ENCODE peak calls at places on chromosomes 12 and 14, in five cellular contexts. D, J, R, K and H are unnamed samples.

GRCh38 chr12:93886533-93887511 is 209.6 kb downstream of the CRADD start:
- DNase-seq in D (no peak), J (no peak), K (peak), R (no peak), H (no peak)

GRCh38 chr12:95739561-95740313 is 50.8 kb downstream of the NTN4 start:
- DNase-seq in J (no peak), D (peak), R (no peak), K (peak), H (peak)

GRCh38 chr12:113271853-113272561 is 50.7 kb downstream of the TPCN1 start:
- DNase-seq in K (peak), J (peak), D (peak), R (no peak), H (peak)

GRCh38 chr12:107369679-107370078 is 276.3 kb upstream of the CRY1 start:
- DNase-seq in R (peak), K (no peak), J (no peak), D (no peak), H (no peak)

GRCh38 chr12:54549774-54550451 is 512 bp downstream of the PDE1B start:
- DNase-seq in R (peak), K (no peak), J (peak), D (no peak), H (no peak)

GRCh38 chr14:65879218-65880009 is 466.9 kb downstream of the FUT8 start:
- DNase-seq in K (no peak), J (no peak), D (no peak), R (no peak), H (no peak)

GRCh38 chr14:61474021-61474420 is 152.6 kb downstream of the PRKCH start:
- DNase-seq in J (no peak), R (peak), K (no peak), D (no peak), H (no peak)

GRCh38 chr12:100331871-100332270 is 25.0 kb upstream of the SLC17A8 start:
- DNase-seq in R (no peak), D (no peak), K (no peak), J (no peak), H (no peak)

GRCh38 chr14:97264516-97265230 is 467.5 kb downstream of the VRK1 start:
- DNase-seq in R (no peak), D (no peak), J (no peak), K (no peak), H (no peak)

GRCh38 chr14:23327947-23328744 is 6.9 kb downstream of the PABPN1 start:
- DNase-seq in R (peak), K (peak), D (peak), J (peak), H (peak)

DNA sequence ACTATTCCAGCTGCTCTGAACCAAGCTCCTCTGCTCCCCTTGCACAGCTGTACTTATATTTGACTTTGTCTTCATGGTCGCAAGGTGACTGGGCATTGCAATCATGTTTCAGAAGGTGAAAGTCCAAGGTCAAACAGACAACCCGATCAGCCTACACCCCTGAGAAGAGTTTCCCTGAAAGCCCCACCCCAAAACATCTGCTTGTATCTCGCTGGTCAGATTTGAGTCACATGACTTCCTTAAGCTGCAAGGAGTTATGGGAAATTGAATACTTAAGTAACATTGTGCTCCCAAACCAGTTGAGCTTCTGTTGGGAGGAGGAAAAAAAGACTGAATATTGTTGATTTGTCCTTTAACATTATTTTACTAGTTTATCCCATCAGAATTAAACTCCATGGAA is 83.4 kb upstream of the FZD10 start:
- DNase-seq in D (no peak), R (no peak), K (no peak), J (no peak), H (no peak)
- H3K27ac ChIP-seq in D (no peak), R (no peak), K (no peak), J (no peak), H (no peak)

DNA sequence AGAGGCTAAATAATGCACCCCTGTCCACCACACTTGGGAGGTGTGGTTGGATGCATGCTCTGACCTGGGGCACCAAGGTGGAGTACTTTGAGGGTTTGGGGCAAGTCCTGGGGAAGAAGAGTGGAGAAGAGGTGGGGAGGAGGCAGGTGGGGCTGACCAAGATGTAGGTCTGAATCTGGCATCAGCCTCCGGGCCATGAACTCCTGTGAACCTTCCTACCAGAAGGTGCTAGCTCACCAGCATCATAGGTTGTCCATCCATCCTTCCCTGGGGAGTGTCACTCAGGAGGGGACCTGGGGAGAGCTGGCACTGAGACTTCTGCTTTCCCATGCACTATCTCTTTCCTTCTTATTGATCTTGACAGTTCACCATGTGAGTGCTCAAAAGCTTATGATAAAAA is 13.6 kb upstream of the EMP1 start:
- DNase-seq in J (no peak), K (no peak), R (no peak), D (no peak), H (no peak)
- H3K27ac ChIP-seq in J (no peak), K (no peak), R (no peak), D (no peak), H (no peak)

GRCh38 chr14:100375273-100375962 is 52.3 kb downstream of the SLC25A47 start:
- DNase-seq in D (peak), R (peak), J (peak), K (peak), H (no peak)

GRCh38 chr14:100374891-100375272 is 51.7 kb downstream of the SLC25A47 start:
- DNase-seq in J (peak), D (no peak), R (no peak), K (no peak), H (no peak)

GRCh38 chr14:100374270-100374669 is 51.1 kb downstream of the SLC25A47 start:
- DNase-seq in D (no peak), R (no peak), K (no peak), J (no peak), H (no peak)

GRCh38 chr14:100375963-100376735 is 53.0 kb downstream of the SLC25A47 start:
- DNase-seq in J (peak), R (peak), K (peak), D (peak), H (peak)

GRCh38 chr14:100376751-100377171 is 53.6 kb downstream of the SLC25A47 start:
- DNase-seq in K (no peak), D (no peak), J (peak), R (no peak), H (no peak)
- H3K27ac ChIP-seq in K (peak), D (peak), J (peak), R (peak), H (peak)

GRCh38 chr12:124663206-124663605 is 95.8 kb upstream of the NCOR2 start:
- DNase-seq in D (no peak), J (no peak), R (no peak), K (peak), H (no peak)

GRCh38 chr12:124658302-124658701 is 90.9 kb upstream of the NCOR2 start:
- DNase-seq in D (no peak), K (no peak), R (no peak), J (no peak), H (no peak)

GRCh38 chr12:124661382-124661781 is 94.0 kb upstream of the NCOR2 start:
- DNase-seq in R (no peak), K (no peak), J (no peak), D (no peak), H (no peak)

GRCh38 chr12:124659003-124659402 is 91.6 kb upstream of the NCOR2 start:
- DNase-seq in K (no peak), D (no peak), R (no peak), J (no peak), H (no peak)

DNA sequence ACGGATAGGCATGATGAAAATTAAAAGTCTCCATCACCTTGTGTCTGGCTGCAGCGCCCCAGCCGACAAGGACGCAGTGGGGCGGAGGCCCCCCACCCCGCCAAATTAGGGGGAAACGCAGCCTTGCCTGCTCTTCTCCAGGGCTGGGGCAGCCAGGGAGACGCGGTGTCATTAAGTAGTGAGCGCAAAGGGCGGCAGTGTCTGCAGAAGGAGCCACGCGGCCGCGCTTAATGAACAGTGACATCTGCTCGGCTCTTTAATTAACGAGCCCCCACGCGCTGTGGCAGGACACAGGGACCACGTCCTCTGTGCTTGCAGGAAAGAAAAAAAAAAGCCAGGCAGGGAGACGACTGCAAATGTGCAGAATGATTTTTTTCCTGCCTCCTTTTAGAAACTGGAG is 93.4 kb upstream of the NCOR2 start:
- DNase-seq in R (no peak), J (no peak), K (no peak), D (no peak), H (no peak)
- H3K27ac ChIP-seq in R (no peak), J (no peak), K (no peak), D (no peak), H (peak)

GRCh38 chr12:91885851-91886250 is 259.8 kb downstream of the BTG1 start:
- DNase-seq in D (no peak), J (peak), K (no peak), R (no peak), H (no peak)
- H3K27ac ChIP-seq in D (no peak), J (no peak), K (no peak), R (no peak), H (no peak)

DNA sequence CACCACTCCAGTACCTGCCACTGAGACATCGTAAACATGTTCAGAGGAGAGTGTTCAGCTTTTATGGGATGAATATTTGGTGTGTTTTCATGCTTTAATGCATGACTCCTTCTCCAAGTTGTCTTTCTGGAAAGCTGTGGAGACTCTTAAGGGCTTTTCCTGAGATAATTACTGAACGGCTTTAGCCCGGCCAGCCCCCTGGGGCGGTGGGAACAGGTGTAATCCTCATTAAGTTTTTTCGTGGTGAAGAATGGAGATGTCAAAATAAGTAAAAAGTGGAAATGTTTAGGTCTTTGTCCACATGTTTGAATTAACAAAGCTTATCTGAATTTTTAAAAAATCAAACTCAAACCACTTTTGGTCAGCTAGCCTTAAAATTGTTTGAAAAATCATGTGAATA is 1.5 kb downstream of the SYNE2 start:
- DNase-seq in K (no peak), R (no peak), J (no peak), D (no peak), H (no peak)
- H3K27ac ChIP-seq in K (peak), R (peak), J (no peak), D (peak), H (no peak)

GRCh38 chr12:124398578-124399227 is 103.8 kb downstream of the RFLNA start:
- DNase-seq in R (no peak), K (peak), D (no peak), J (no peak), H (no peak)

GRCh38 chr12:124395986-124396385 is 101.1 kb downstream of the RFLNA start:
- DNase-seq in K (no peak), D (no peak), J (no peak), R (no peak), H (peak)

GRCh38 chr12:124396544-124397398 is 101.9 kb downstream of the RFLNA start:
- DNase-seq in K (peak), R (no peak), J (no peak), D (peak), H (no peak)

GRCh38 chr12:124397807-124398577 is 103.1 kb downstream of the RFLNA start:
- DNase-seq in R (no peak), K (no peak), D (peak), J (no peak), H (no peak)

GRCh38 chr12:124397399-124397679 is 102.4 kb downstream of the RFLNA start:
- DNase-seq in R (no peak), J (no peak), D (no peak), K (no peak), H (no peak)
- H3K27ac ChIP-seq in R (no peak), J (no peak), D (peak), K (peak), H (peak)